ENCODE peak calls at places on chromosomes 2 and 18, in seven cellular contexts. M, P, S, N, W, X and A are unnamed samples.

GRCh38 chr18:13222371-13223281 is 4.1 kb downstream of the LDLRAD4 start:
- DNase-seq in M (no peak), P (no peak), N (peak; percentile 49), S (no peak), W (no peak), X (peak; percentile 86), A (peak; percentile 67)

GRCh38 chr2:208490492-208490891 is 83.9 kb downstream of the PTH2R start:
- DNase-seq in X (no peak), W (no peak), M (no peak), S (no peak), N (no peak), P (no peak), A (no peak)

GRCh38 chr18:56067216-56067611 is 479.2 kb upstream of the TCF4 start:
- DNase-seq in N (peak; percentile 55), X (no peak), M (no peak), P (no peak), S (no peak), W (no peak), A (no peak)

GRCh38 chr2:545711-546650 is 131.2 kb downstream of the TMEM18 start:
- DNase-seq in X (no peak), S (no peak), N (no peak), P (no peak), M (no peak), W (no peak), A (no peak)

GRCh38 chr2:79935771-79936657 is 368.5 kb downstream of the LRRTM1 start:
- DNase-seq in W (no peak), X (no peak), N (peak; percentile 55), P (no peak), M (no peak), S (no peak), A (peak; percentile 91)

GRCh38 chr2:232634319-232635150 is 1.1 kb downstream of the EFHD1 start:
- DNase-seq in N (peak; percentile 17), M (no peak), S (no peak), X (no peak), P (no peak), W (no peak), A (no peak)

GRCh38 chr2:182605166-182605565 is 110.9 kb upstream of the DNAJC10 start:
- DNase-seq in W (no peak), X (no peak), S (no peak), M (no peak), P (no peak), N (no peak), A (no peak)

GRCh38 chr18:2955966-2956521 is 56.9 kb downstream of the LPIN2 start:
- DNase-seq in P (no peak), W (no peak), X (no peak), S (no peak), N (peak; percentile 57), M (no peak), A (no peak)

GRCh38 chr2:102187191-102188150 is 648 bp downstream of the IL1RL2 start:
- DNase-seq in X (peak; percentile 72), N (peak; percentile 65), P (peak; percentile 34), S (peak; percentile 24), W (peak; percentile 17), M (peak; percentile 13), A (peak; percentile 50)

GRCh38 chr18:31042391-31043181 is at the start of gene DSC3:
- DNase-seq in N (no peak), M (no peak), W (no peak), S (no peak), X (no peak), P (no peak), A (no peak)

GRCh38 chr2:172408143-172408766 is 19.1 kb upstream of the ITGA6 start:
- DNase-seq in X (no peak), N (no peak), S (no peak), M (no peak), W (no peak), P (no peak), A (no peak)

GRCh38 chr2:240069846-240070245 is 16.5 kb upstream of the OR6B3 start:
- DNase-seq in P (no peak), M (no peak), S (no peak), W (no peak), N (no peak), X (no peak), A (no peak)

GRCh38 chr2:154724194-154724797 is 25.8 kb downstream of the KCNJ3 start:
- DNase-seq in S (no peak), W (no peak), M (no peak), N (no peak), P (no peak), X (no peak), A (no peak)

GRCh38 chr2:85390941-85391669 is 19.1 kb downstream of the CAPG start:
- DNase-seq in N (peak; percentile 57), P (peak; percentile 72), W (peak; percentile 68), M (peak; percentile 54), X (no peak), S (peak; percentile 56), A (peak; percentile 60)

GRCh38 chr2:219078126-219078525 is 17.4 kb upstream of the IHH start:
- DNase-seq in M (no peak), N (no peak), X (no peak), W (no peak), P (no peak), S (no peak), A (no peak)

GRCh38 chr2:5691659-5692529 is at the start of gene SOX11:
- DNase-seq in N (peak; percentile 24), W (no peak), S (no peak), P (no peak), M (no peak), X (no peak), A (peak; percentile 51)

GRCh38 chr2:230885467-230886130 is 20.9 kb downstream of the ITM2C start:
- DNase-seq in P (no peak), S (no peak), M (no peak), N (no peak), X (no peak), W (no peak), A (peak; percentile 91)

GRCh38 chr2:59312022-59312421 is 1070.9 kb upstream of the FANCL start:
- DNase-seq in X (no peak), S (no peak), N (no peak), W (no peak), M (no peak), P (no peak), A (no peak)

GRCh38 chr2:196783431-196784094 is 15.9 kb downstream of the GTF3C3 start:
- DNase-seq in W (no peak), M (no peak), X (no peak), N (peak; percentile 80), S (peak; percentile 9), P (no peak), A (no peak)

GRCh38 chr2:27185331-27186026 is 26.4 kb upstream of the ATRAID start:
- DNase-seq in S (no peak), X (peak; percentile 75), N (peak; percentile 57), M (no peak), W (no peak), P (no peak), A (peak; percentile 62)

GRCh38 chr2:10329584-10329879 is 26.8 kb downstream of the HPCAL1 start:
- DNase-seq in X (no peak), P (peak; percentile 28), N (no peak), M (no peak), S (no peak), W (no peak), A (no peak)

GRCh38 chr2:100754951-100755350 is 65.0 kb upstream of the NPAS2 start:
- DNase-seq in M (no peak), N (peak; percentile 35), P (no peak), S (no peak), X (no peak), W (no peak), A (no peak)

GRCh38 chr2:74632209-74632938 is 15.8 kb downstream of the M1AP start:
- DNase-seq in P (no peak), N (peak; percentile 17), M (no peak), X (no peak), S (no peak), W (no peak), A (no peak)

GRCh38 chr2:47501374-47502200 is 98.6 kb downstream of the MSH2 start:
- DNase-seq in M (no peak), P (no peak), W (no peak), X (no peak), N (peak; percentile 33), S (no peak), A (no peak)

GRCh38 chr2:139360654-139361053 is 580.5 kb upstream of the NXPH2 start:
- DNase-seq in W (no peak), N (no peak), X (no peak), P (no peak), S (no peak), M (no peak), A (no peak)

GRCh38 chr2:232875256-232876070 is 5.4 kb downstream of the SNORC start:
- DNase-seq in P (no peak), S (no peak), N (no peak), X (no peak), M (no peak), W (no peak), A (peak; percentile 80)

GRCh38 chr2:144643537-144644336 is 123.8 kb upstream of the ZEB2 start:
- DNase-seq in M (no peak), X (no peak), N (no peak), S (no peak), P (no peak), W (no peak), A (no peak)

GRCh38 chr2:188333751-188334524 is 42.3 kb downstream of the GULP1 start:
- DNase-seq in M (no peak), N (peak; percentile 10), S (no peak), X (no peak), P (no peak), W (no peak), A (peak; percentile 67)

GRCh38 chr2:45170191-45170975 is 161.1 kb upstream of the SIX2 start:
- DNase-seq in X (no peak), N (no peak), W (no peak), S (no peak), M (no peak), P (no peak), A (no peak)

GRCh38 chr2:128260239-128261138 is 58.2 kb downstream of the HS6ST1 start:
- DNase-seq in N (peak; percentile 83), P (no peak), X (peak; percentile 82), S (no peak), M (no peak), W (no peak), A (peak; percentile 90)

GRCh38 chr2:86371482-86372002 is 34.1 kb upstream of the REEP1 start:
- DNase-seq in W (no peak), P (peak; percentile 14), S (no peak), N (no peak), M (no peak), X (no peak), A (no peak)